ENCODE peak calls at places on chromosomes 7 and 10, in ten cellular contexts. O is AG04450; V is lower lobe of right lung; U is CD8-positive, alpha-beta T cell; D is thoracic aorta; Y is cardiac muscle cell; L is adrenal gland; G is mucosa of descending colon; J is mammary epithelial cell; H is IMR-90. E is an unnamed sample.

GRCh38 chr7:106947244-106947728 is 82.2 kb downstream of the PIK3CG start:
- DNase-seq in O (peak; percentile 69), V (no peak), U (no peak), D (no peak), Y (peak; percentile 86), L (peak; percentile 68), G (no peak), J (peak; percentile 62), H (peak; percentile 83), E (peak; percentile 48)

GRCh38 chr10:123970207-123970926 is 78.8 kb upstream of the CPXM2 start:
- DNase-seq in O (no peak), V (no peak), U (no peak), D (no peak), Y (no peak), L (no peak), G (no peak), J (no peak), H (no peak), E (no peak)

GRCh38 chr7:130400120-130400572 is 19.9 kb downstream of the CPA1 start:
- DNase-seq in O (no peak), V (no peak), U (no peak), D (no peak), Y (peak; percentile 85), L (peak; percentile 78), G (no peak), J (no peak), H (peak; percentile 58), E (no peak)

GRCh38 chr10:64977912-64978311 is 1456.7 kb downstream of the REEP3 start:
- DNase-seq in O (no peak), V (no peak), U (no peak), D (no peak), Y (peak; percentile 3), L (no peak), G (no peak), J (no peak), H (no peak), E (no peak)

GRCh38 chr10:84424731-84425165 is 96.4 kb downstream of the CCSER2 start:
- DNase-seq in O (peak; percentile 89), V (peak; percentile 80), U (no peak), D (peak; percentile 67), Y (peak; percentile 96), L (peak; percentile 72), G (peak; percentile 72), J (peak; percentile 95), H (peak; percentile 98), E (peak; percentile 76)

GRCh38 chr10:120982507-120982906 is 131.3 kb downstream of the WDR11 start:
- DNase-seq in O (no peak), V (no peak), U (no peak), D (no peak), Y (no peak), L (no peak), G (no peak), J (no peak), H (no peak), E (no peak)

GRCh38 chr10:91197044-91197651 is 23.3 kb upstream of the PCGF5 start:
- DNase-seq in O (no peak), V (no peak), U (no peak), D (no peak), Y (peak; percentile 80), L (peak; percentile 32), G (no peak), J (no peak), H (peak; percentile 53), E (peak; percentile 62)

GRCh38 chr10:24952701-24953349 is 419 bp upstream of the PRTFDC1 start:
- DNase-seq in O (no peak), V (peak; percentile 49), U (peak; percentile 84), D (no peak), Y (peak; percentile 81), L (peak; percentile 63), G (peak; percentile 70), J (no peak), H (peak; percentile 56), E (peak; percentile 68)

GRCh38 chr10:72104472-72105097 is 16.2 kb upstream of the SPOCK2 start:
- DNase-seq in O (no peak), V (no peak), U (no peak), D (no peak), Y (no peak), L (no peak), G (no peak), J (no peak), H (no peak), E (no peak)

GRCh38 chr10:92972066-92972870 is 88.3 kb upstream of the CYP26C1 start:
- DNase-seq in O (no peak), V (no peak), U (no peak), D (no peak), Y (peak; percentile 77), L (peak; percentile 72), G (peak; percentile 24), J (peak; percentile 87), H (peak; percentile 90), E (no peak)

GRCh38 chr10:17250736-17251135 is 22.7 kb downstream of the VIM start:
- DNase-seq in O (no peak), V (no peak), U (no peak), D (no peak), Y (no peak), L (no peak), G (no peak), J (no peak), H (no peak), E (no peak)

GRCh38 chr10:70626056-70626455 is 23.5 kb upstream of the PRF1 start:
- DNase-seq in O (no peak), V (no peak), U (no peak), D (no peak), Y (no peak), L (no peak), G (no peak), J (no peak), H (no peak), E (no peak)

GRCh38 chr7:118476036-118476435 is 251.5 kb downstream of the ANKRD7 start:
- DNase-seq in O (no peak), V (no peak), U (no peak), D (no peak), Y (no peak), L (no peak), G (no peak), J (no peak), H (no peak), E (no peak)

GRCh38 chr7:41886906-41887311 is 184.0 kb upstream of the INHBA start:
- DNase-seq in O (peak; percentile 88), V (no peak), U (no peak), D (peak; percentile 11), Y (peak; percentile 95), L (peak; percentile 26), G (peak; percentile 72), J (peak; percentile 37), H (peak; percentile 98), E (peak; percentile 71)

GRCh38 chr7:52163311-52163710 is 846.7 kb upstream of the COBL start:
- DNase-seq in O (no peak), V (no peak), U (no peak), D (no peak), Y (no peak), L (no peak), G (no peak), J (no peak), H (no peak), E (no peak)

GRCh38 chr7:52161483-52161882 is 844.9 kb upstream of the COBL start:
- DNase-seq in O (no peak), V (no peak), U (no peak), D (no peak), Y (no peak), L (no peak), G (no peak), J (no peak), H (no peak), E (no peak)
- H3K4me3 ChIP-seq in O (no peak overlapping the region), V (no peak overlapping the region), U (no peak overlapping the region), D (no peak overlapping the region), Y (no peak overlapping the region), L (no peak overlapping the region), G (no peak overlapping the region), J (no peak overlapping the region), H (no peak overlapping the region), E (no peak overlapping the region)

GRCh38 chr10:62426086-62426485 is 51.9 kb downstream of the ZNF365 start:
- DNase-seq in O (no peak), V (no peak), U (no peak), D (no peak), Y (no peak), L (no peak), G (no peak), J (peak; percentile 97), H (peak; percentile 60), E (no peak)

GRCh38 chr10:62422068-62422590 is 48.0 kb downstream of the ZNF365 start:
- DNase-seq in O (peak; percentile 58), V (no peak), U (no peak), D (no peak), Y (peak; percentile 34), L (no peak), G (no peak), J (peak; percentile 88), H (peak; percentile 90), E (no peak)

GRCh38 chr10:62426600-62426999 is 52.4 kb downstream of the ZNF365 start:
- DNase-seq in O (no peak), V (no peak), U (no peak), D (no peak), Y (no peak), L (no peak), G (no peak), J (no peak), H (no peak), E (no peak)

GRCh38 chr10:62424026-62424425 is 49.9 kb downstream of the ZNF365 start:
- DNase-seq in O (no peak), V (no peak), U (no peak), D (no peak), Y (no peak), L (no peak), G (no peak), J (no peak), H (no peak), E (no peak)
- TF ChIP-seq CTCF in O (no peak), V (no peak), U (no peak), D (no peak), Y (no peak), L (no peak), G (no peak), J (peak; percentile 4), H (no peak), E (no peak)

GRCh38 chr7:158397885-158398284 is 189.7 kb downstream of the PTPRN2 start:
- DNase-seq in O (no peak), V (peak; percentile 4), U (no peak), D (no peak), Y (no peak), L (no peak), G (no peak), J (no peak), H (no peak), E (no peak)
- H3K9me3 ChIP-seq in O (peaks cover 77% of the 10 kb centered on the region), V (peaks cover 5% of the 10 kb centered on the region), U (no peaks in the 10 kb centered on the region), D (peaks cover 2% of the 10 kb centered on the region), Y (no peaks in the 10 kb centered on the region), L (no peaks in the 10 kb centered on the region), G (no peaks in the 10 kb centered on the region), J (peaks cover 16% of the 10 kb centered on the region), H (peaks cover 35% of the 10 kb centered on the region), E (peaks cover 5% of the 10 kb centered on the region)

DNA sequence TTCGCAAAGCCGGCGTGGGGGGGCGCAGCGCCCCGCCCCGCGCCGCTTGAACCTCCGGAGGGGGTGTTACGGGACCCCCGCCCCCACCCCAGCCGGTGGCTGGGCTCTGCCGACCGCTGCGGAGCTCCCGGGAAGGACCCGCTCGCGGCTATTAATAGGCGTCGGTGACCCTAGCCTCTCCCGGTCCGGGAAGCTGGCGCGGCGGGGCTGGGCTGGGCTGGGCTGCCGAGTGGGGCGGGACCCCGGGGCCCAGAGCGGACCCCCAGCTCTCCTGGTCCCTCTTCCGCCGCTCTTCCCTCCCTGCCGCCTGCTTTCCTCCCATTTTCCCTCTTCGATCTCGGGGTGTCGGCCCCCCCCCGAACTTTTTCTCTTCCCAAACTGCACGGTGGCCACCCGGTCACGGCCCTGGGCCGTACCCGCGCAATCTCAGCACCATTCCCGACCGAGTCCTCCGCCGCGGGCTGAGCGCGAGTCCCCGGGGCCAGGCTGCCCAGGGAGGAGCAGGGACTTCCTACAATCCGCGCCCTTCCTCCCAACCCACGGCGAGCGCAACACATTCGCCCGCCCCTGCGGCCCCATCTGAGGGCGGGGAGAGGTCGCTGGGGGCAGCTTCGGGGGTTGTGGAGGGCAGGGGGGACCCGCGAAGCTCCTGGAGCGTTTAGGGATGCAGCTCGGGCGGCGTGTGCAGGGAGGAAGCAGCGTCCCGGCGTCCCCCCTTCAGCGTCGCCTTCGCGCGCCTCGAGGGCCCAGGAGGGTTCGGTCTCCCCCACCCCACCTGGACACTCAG is 3.1 kb upstream of the ELFN1 start:
- DNase-seq in O (no peak), V (peak; percentile 40), U (no peak), D (no peak), Y (no peak), L (peak; percentile 10), G (peak; percentile 24), J (no peak), H (no peak), E (peak; percentile 35)
- H3K4me3 ChIP-seq in O (peak overlapping the region; percentile 13), V (peak overlapping the region; percentile 60), U (peak overlapping the region; percentile 45), D (peak overlapping the region; percentile 66), Y (peak overlapping the region; percentile 68), L (no peak overlapping the region), G (no peak overlapping the region), J (peak overlapping the region; percentile 3), H (peak overlapping the region; percentile 42), E (peak overlapping the region; percentile 65)